ENCODE peak calls at places on chromosome 14, in six cellular contexts. B is NCI-H1092 treated with DMSO at 0.1 percent for 48 hours; D is T-helper 1 cell; V is AML-193; O is CD8-positive, alpha-beta memory T cell; Q is mucosa of descending colon. Z is an unnamed sample.

GRCh38 chr14:31792726-31793125 is 231.5 kb downstream of the NUBPL start:
- DNase-seq in Q (no peak), B (no peak), V (no peak), D (no peak), O (no peak), Z (no peak)

GRCh38 chr14:73143003-73143402 is 6.7 kb downstream of the PSEN1 start:
- DNase-seq in B (no peak), D (no peak), O (no peak), Q (no peak), V (no peak), Z (no peak)

GRCh38 chr14:103329421-103330347 is 4.4 kb upstream of the EIF5 start:
- DNase-seq in O (no peak), V (peak), Q (peak), D (no peak), B (no peak), Z (no peak)

GRCh38 chr14:35418093-35418492 is 13.5 kb upstream of the NFKBIA start:
- DNase-seq in D (no peak), O (no peak), Q (no peak), B (no peak), V (no peak), Z (no peak)

GRCh38 chr14:54567634-54568561 is 970 bp downstream of the SAMD4A start:
- DNase-seq in D (peak), B (peak), Q (peak), V (no peak), O (peak), Z (no peak)

GRCh38 chr14:87255046-87255445 is 737.9 kb downstream of the GALC start:
- DNase-seq in D (no peak), B (no peak), V (no peak), Q (no peak), O (no peak), Z (no peak)

GRCh38 chr14:51616256-51616655 is 35.5 kb upstream of the FRMD6 start:
- DNase-seq in V (no peak), D (no peak), Q (no peak), O (no peak), B (no peak), Z (no peak)

GRCh38 chr14:29528889-29529288 is 398.8 kb downstream of the PRKD1 start:
- DNase-seq in D (no peak), V (no peak), O (no peak), B (peak), Q (no peak), Z (no peak)

Z was measured in smooth muscle cell of the brain vasculature.